ENCODE peak calls at places on chromosomes 1 and 21, in seven cellular contexts. G is PC-3, J is uterus, T is ovary, P is left ventricle myocardium inferior, N is AG09309, A is cardiac muscle cell. B is an unnamed sample.

GRCh38 chr1:229240532-229240931 is 30.4 kb upstream of the RAB4A start:
- DNase-seq in J (no peak), N (no peak), G (no peak), T (no peak), P (no peak), A (no peak), B (no peak)

GRCh38 chr1:239367417-239367816 is 19.0 kb upstream of the CHRM3 start:
- DNase-seq in A (no peak), J (no peak), N (no peak), P (no peak), T (no peak), G (no peak), B (no peak)

GRCh38 chr1:38353956-38354355 is 307.4 kb upstream of the POU3F1 start:
- DNase-seq in G (no peak), P (no peak), T (no peak), A (no peak), N (no peak), J (no peak), B (no peak)

GRCh38 chr21:39386194-39386593 is 37.3 kb upstream of the HMGN1 start:
- DNase-seq in P (no peak), N (no peak), G (no peak), J (peak), T (peak), A (no peak), B (no peak)

GRCh38 chr1:96482615-96483014 is 239.0 kb upstream of the PTBP2 start:
- DNase-seq in G (no peak), A (no peak), P (no peak), N (no peak), T (no peak), J (no peak), B (no peak)

GRCh38 chr1:55893155-55893554 is 678.0 kb upstream of the USP24 start:
- DNase-seq in P (no peak), A (peak), N (no peak), J (no peak), G (peak), T (no peak), B (peak)

GRCh38 chr1:196609114-196609737 is 986 bp upstream of the KCNT2 start:
- DNase-seq in J (peak), P (no peak), G (no peak), N (no peak), A (peak), T (no peak), B (peak)

GRCh38 chr1:40622051-40622450 is 43.4 kb downstream of the RIMS3 start:
- DNase-seq in J (no peak), G (no peak), T (no peak), P (no peak), A (no peak), N (no peak), B (no peak)

GRCh38 chr1:174258148-174258550 is 98.8 kb downstream of the RABGAP1L start:
- DNase-seq in N (no peak), J (no peak), T (peak), G (peak), P (no peak), A (peak), B (peak)

GRCh38 chr1:10906866-10907519 is 105.5 kb upstream of the TARDBP start:
- DNase-seq in A (no peak), N (no peak), T (no peak), P (no peak), J (no peak), G (no peak), B (no peak)

GRCh38 chr1:116754203-116754977 is at the start of gene CD2:
- DNase-seq in T (no peak), N (no peak), A (no peak), P (no peak), J (no peak), G (no peak), B (no peak)

GRCh38 chr1:156452863-156453262 is 47.7 kb downstream of the MEF2D start:
- DNase-seq in A (no peak), P (no peak), T (no peak), G (no peak), J (no peak), N (no peak), B (no peak)

GRCh38 chr21:31201548-31201947 is 142.5 kb downstream of the TIAM1 start:
- DNase-seq in T (peak), J (no peak), G (no peak), A (no peak), N (no peak), P (no peak), B (no peak)

GRCh38 chr1:226974544-226975258 is 34.6 kb downstream of the COQ8A start:
- DNase-seq in N (no peak), T (peak), J (peak), G (no peak), P (peak), A (no peak), B (no peak)

GRCh38 chr1:64921761-64922160 is 44.6 kb downstream of the JAK1 start:
- DNase-seq in T (no peak), A (no peak), J (no peak), P (no peak), N (no peak), G (no peak), B (no peak)

GRCh38 chr1:194658090-194658439 is 1471.7 kb upstream of the B3GALT2 start:
- DNase-seq in J (no peak), N (no peak), T (no peak), P (no peak), G (peak), A (no peak), B (peak)

GRCh38 chr1:205811660-205812059 is 1.3 kb downstream of the SLC41A1 start:
- DNase-seq in P (peak), N (no peak), G (no peak), J (no peak), T (no peak), A (peak), B (no peak)

GRCh38 chr1:36238433-36238832 is 14.2 kb downstream of the THRAP3 start:
- DNase-seq in A (no peak), P (no peak), J (no peak), N (no peak), G (no peak), T (no peak), B (no peak)

GRCh38 chr1:160068231-160068630 is 1.7 kb downstream of the KCNJ10 start:
- DNase-seq in J (no peak), T (no peak), A (no peak), P (no peak), G (no peak), N (no peak), B (no peak)

GRCh38 chr1:99266731-99267130 is 2.4 kb downstream of the PLPPR4 start:
- DNase-seq in A (no peak), T (no peak), J (no peak), G (peak), P (no peak), N (peak), B (peak)

GRCh38 chr1:226627924-226628623 is 79.5 kb downstream of the STUM start:
- DNase-seq in N (no peak), P (no peak), J (peak), A (no peak), G (no peak), T (peak), B (no peak)

GRCh38 chr1:150888727-150889126 is 1.8 kb downstream of the CTXND2 start:
- DNase-seq in P (no peak), G (no peak), N (no peak), A (no peak), T (no peak), J (no peak), B (no peak)

GRCh38 chr21:45927851-45928850 is 53.4 kb upstream of the COL6A1 start:
- DNase-seq in P (no peak), A (no peak), J (no peak), N (no peak), T (no peak), G (no peak), B (no peak)
- H3K4me3 ChIP-seq in P (no peak), A (no peak), J (no peak), N (no peak), T (no peak), G (no peak), B (no peak)

GRCh38 chr21:44972301-44972814 is 32.5 kb downstream of the SLX9 start:
- DNase-seq in P (no peak), J (no peak), T (no peak), G (peak), N (no peak), A (no peak), B (no peak)
- TF ChIP-seq CTCF in P (no peak), J (no peak), T (no peak), G (peak), N (no peak), A (no peak), B (no peak)

DNA sequence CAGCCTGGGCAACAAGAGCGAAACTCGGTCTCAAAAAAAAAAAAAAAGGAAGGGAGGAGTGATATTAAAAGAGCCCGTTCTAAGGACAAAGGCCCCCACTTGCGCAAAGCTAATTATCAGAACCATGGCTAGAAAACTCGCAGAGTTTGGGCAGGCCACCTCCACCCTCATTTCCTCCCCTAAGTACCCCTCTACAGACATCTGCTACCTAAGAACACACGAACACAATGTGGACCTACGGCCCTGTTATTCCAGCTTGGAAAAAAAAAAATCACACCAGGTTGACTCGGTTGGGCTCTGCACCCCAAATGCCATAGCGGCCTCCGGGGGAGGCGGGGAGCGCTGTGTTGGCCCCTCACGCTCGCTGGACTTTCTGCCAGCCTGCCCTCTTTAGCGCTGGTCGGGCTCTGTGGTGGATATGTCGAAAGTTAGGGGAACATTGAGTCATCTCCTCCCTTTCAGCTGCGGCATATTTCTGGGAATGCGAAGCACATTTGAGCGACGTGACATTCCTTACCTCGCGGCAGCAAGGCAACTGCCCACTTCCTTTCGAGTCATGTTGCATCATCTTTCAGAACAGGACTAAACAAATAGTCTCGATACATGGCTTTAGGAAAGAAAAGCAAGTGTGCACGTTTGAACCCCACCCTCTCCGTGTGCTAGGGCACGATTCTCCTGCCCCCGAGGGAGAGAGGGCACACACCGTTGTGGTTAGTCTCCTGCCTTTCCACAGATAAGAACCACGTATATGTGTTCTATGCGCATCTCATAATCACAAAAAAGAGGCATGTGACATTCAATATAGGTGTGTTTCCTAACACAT is 106.1 kb upstream of the SLC45A1 start:
- DNase-seq in P (no peak), T (no peak), N (peak), G (peak), J (no peak), A (no peak), B (peak)
- H3K4me3 ChIP-seq in P (no peak), T (no peak), N (no peak), G (peak), J (no peak), A (no peak), B (no peak)

DNA sequence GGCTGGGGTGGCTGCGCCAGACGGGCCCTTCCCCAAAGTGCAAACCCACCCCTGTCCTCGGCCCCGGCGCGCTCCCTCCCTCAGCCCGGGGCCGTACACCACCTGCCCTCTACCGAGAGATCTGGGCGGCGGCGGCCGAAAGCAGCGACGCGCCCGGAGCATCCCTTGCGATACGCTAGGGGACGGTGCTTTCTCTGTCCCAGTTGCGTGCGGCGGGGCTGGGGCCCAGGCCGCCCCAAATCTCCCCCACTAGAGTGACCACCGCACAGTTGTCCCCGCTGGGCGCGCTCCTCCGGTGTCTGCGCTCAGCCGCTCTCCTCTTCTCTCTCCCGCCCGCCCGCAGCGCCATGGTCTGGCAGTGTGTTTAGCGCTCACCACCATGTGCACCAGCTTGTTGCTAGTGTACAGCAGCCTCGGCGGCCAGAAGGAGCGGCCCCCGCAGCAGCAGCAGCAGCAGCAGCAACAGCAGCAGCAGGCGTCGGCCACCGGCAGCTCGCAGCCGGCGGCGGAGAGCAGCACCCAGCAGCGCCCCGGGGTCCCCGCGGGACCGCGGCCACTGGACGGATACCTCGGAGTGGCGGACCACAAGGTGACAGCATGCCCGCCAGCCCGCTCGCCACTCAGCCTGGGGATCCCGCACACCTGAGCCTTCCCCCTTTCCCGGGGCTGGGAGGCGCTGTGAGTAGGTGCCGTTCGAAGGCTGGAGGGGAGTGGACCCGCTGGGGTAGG is 1.0 kb downstream of the ST6GALNAC5 start:
- DNase-seq in T (peak), N (no peak), G (peak), J (peak), P (no peak), A (peak), B (no peak)
- TF ChIP-seq CTCF in T (peak), N (peak), G (peak), J (no peak), P (peak), A (peak), B (peak)

DNA sequence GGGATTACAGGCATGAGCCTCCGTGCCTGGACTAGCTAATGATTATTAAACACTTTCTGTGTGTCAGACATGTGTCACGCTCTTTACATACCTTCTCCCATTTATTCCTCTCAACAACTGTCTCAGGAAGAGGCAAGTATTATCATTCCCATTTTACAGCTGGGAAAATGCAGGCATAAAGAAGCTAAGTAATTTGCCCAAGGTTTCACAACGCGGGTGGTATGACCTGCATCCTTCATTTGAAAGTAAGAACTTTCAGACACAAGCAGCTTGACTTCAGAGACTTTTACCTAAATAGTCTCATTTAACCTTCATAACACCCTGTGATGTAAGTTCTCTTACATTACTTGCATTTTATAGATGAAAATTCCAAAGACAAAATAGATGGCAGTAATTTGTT is 1.0 kb upstream of the ZSCAN20 start:
- DNase-seq in P (no peak), A (no peak), N (no peak), J (no peak), G (no peak), T (no peak), B (no peak)
- H3K4me3 ChIP-seq in P (no peak), A (no peak), N (no peak), J (no peak), G (no peak), T (no peak), B (no peak)

GRCh38 chr1:47313915-47314664 is at the start of gene STIL:
- DNase-seq in G (peak), T (peak), J (peak), P (peak), N (peak), A (peak), B (peak)
- TF ChIP-seq CTCF in G (no peak), T (no peak), J (no peak), P (peak), N (no peak), A (no peak), B (no peak)

DNA sequence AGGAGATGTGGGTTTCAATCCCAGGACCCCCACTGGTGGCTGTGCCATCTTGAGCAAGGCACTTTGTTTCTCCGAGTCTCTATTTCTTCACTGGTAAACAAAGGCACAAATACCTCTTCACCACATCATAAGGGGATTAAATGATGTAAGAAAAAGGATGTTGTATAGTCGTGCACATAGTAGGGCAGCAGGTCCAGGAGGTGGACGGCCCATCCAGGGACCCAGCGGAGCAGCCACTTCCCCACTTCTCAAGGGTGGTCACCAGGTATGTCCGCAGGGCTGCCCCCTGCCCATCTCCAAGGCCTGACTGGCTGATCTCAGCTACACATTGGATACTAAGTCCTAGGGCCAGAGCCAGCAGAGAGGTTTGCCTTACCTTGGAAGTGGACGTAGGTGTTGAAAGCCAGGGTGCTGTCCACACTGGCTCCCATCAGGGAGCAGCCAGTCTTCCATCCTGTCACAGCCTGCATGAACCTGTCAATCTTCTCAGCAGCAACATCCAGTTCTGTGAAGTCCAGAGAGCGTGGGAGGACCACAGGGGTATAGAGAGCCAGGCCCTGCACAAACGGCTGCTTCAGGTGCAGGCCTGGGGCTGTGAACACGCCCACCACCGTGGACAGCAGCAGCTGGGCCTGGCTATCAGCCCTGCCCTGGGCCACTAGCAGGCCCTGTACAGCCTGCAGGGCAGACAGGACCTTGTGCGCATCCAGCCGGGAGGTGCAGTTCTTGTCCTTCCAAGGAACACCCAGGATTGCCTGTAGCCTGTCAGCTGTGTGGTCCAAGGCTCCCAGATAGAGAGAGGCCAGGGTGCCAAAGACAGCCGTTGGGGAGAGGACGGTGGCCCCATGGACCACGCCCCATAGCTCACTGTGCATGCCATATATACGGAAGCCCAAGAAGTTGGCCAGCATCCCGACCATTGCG is 4.0 kb downstream of the AGT start:
- DNase-seq in N (no peak), T (no peak), P (no peak), A (peak), G (no peak), J (no peak), B (no peak)
- H3K4me3 ChIP-seq in N (no peak), T (no peak), P (peak), A (no peak), G (no peak), J (no peak), B (no peak)

GRCh38 chr1:62989497-62989896 is 205.6 kb downstream of the ATG4C start:
- DNase-seq in A (no peak), N (no peak), T (no peak), J (no peak), G (peak), P (no peak), B (no peak)
- TF ChIP-seq CTCF in A (no peak), N (no peak), T (no peak), J (no peak), G (peak), P (no peak), B (no peak)